ENCODE peak calls at places on chromosomes 4 and X, in ten cellular contexts. One of them, this sample, is unnamed.

GRCh38 chr4:185712350-185713024 is 99.5 kb downstream of the SORBS2 start:
- DNase-seq in NCI-H345: no peak
- DNase-seq in A673: no peak
- DNase-seq in nephron progenitor cell: no peak
- DNase-seq in activated naive CD8-positive, alpha-beta T cell treated with anti-CD3 and anti-CD28 coated beads for 36 hours: no peak
- DNase-seq in left lung: no peak
- DNase-seq in choroid plexus epithelial cell: no peak
- DNase-seq in stimulated activated naive CD8-positive, alpha-beta T cell treated with anti-CD3 and anti-CD28 coated beads, Interleukin-15, amount 100 ng/mL, for 72 hours: no peak
- DNase-seq in MCF 10A: no peak
- DNase-seq in NCI-H446 treated with DMSO at 0.1 percent for 48 hours: no peak
- DNase-seq in this sample: no peak

GRCh38 chr4:140156529-140157171 is 2.7 kb upstream of the MAML3 start:
- DNase-seq in activated naive CD8-positive, alpha-beta T cell treated with anti-CD3 and anti-CD28 coated beads for 36 hours: peak; percentile 43
- DNase-seq in A673: no peak
- DNase-seq in NCI-H446 treated with DMSO at 0.1 percent for 48 hours: no peak
- DNase-seq in MCF 10A: no peak
- DNase-seq in nephron progenitor cell: no peak
- DNase-seq in left lung: no peak
- DNase-seq in NCI-H345: no peak
- DNase-seq in choroid plexus epithelial cell: no peak
- DNase-seq in stimulated activated naive CD8-positive, alpha-beta T cell treated with anti-CD3 and anti-CD28 coated beads, Interleukin-15, amount 100 ng/mL, for 72 hours: peak; percentile 70
- DNase-seq in this sample: no peak

GRCh38 chr4:76704133-76704881 is 193.6 kb downstream of the SOWAHB start:
- DNase-seq in NCI-H446 treated with DMSO at 0.1 percent for 48 hours: peak; percentile 20
- DNase-seq in A673: peak; percentile 24
- DNase-seq in MCF 10A: peak; percentile 90
- DNase-seq in left lung: no peak
- DNase-seq in activated naive CD8-positive, alpha-beta T cell treated with anti-CD3 and anti-CD28 coated beads for 36 hours: no peak
- DNase-seq in choroid plexus epithelial cell: peak; percentile 58
- DNase-seq in stimulated activated naive CD8-positive, alpha-beta T cell treated with anti-CD3 and anti-CD28 coated beads, Interleukin-15, amount 100 ng/mL, for 72 hours: no peak
- DNase-seq in NCI-H345: peak; percentile 31
- DNase-seq in nephron progenitor cell: no peak
- DNase-seq in this sample: no peak

GRCh38 chr4:55765070-55765469 is 54.5 kb upstream of the EXOC1L start:
- DNase-seq in A673: no peak
- DNase-seq in NCI-H345: peak; percentile 9
- DNase-seq in left lung: no peak
- DNase-seq in activated naive CD8-positive, alpha-beta T cell treated with anti-CD3 and anti-CD28 coated beads for 36 hours: no peak
- DNase-seq in NCI-H446 treated with DMSO at 0.1 percent for 48 hours: no peak
- DNase-seq in choroid plexus epithelial cell: no peak
- DNase-seq in MCF 10A: no peak
- DNase-seq in stimulated activated naive CD8-positive, alpha-beta T cell treated with anti-CD3 and anti-CD28 coated beads, Interleukin-15, amount 100 ng/mL, for 72 hours: no peak
- DNase-seq in nephron progenitor cell: no peak
- DNase-seq in this sample: no peak

GRCh38 chrX:34275710-34276109 is 143.6 kb upstream of the FAM47A start:
- DNase-seq in NCI-H446 treated with DMSO at 0.1 percent for 48 hours: no peak
- DNase-seq in left lung: no peak
- DNase-seq in MCF 10A: peak; percentile 11
- DNase-seq in A673: peak; percentile 9
- DNase-seq in nephron progenitor cell: no peak
- DNase-seq in activated naive CD8-positive, alpha-beta T cell treated with anti-CD3 and anti-CD28 coated beads for 36 hours: no peak
- DNase-seq in NCI-H345: peak; percentile 34
- DNase-seq in choroid plexus epithelial cell: no peak
- DNase-seq in stimulated activated naive CD8-positive, alpha-beta T cell treated with anti-CD3 and anti-CD28 coated beads, Interleukin-15, amount 100 ng/mL, for 72 hours: no peak
- DNase-seq in this sample: no peak

GRCh38 chr4:22502895-22503814 is 12.7 kb downstream of the ADGRA3 start:
- DNase-seq in activated naive CD8-positive, alpha-beta T cell treated with anti-CD3 and anti-CD28 coated beads for 36 hours: no peak
- DNase-seq in A673: peak; percentile 41
- DNase-seq in NCI-H345: no peak
- DNase-seq in choroid plexus epithelial cell: peak; percentile 46
- DNase-seq in NCI-H446 treated with DMSO at 0.1 percent for 48 hours: no peak
- DNase-seq in nephron progenitor cell: no peak
- DNase-seq in stimulated activated naive CD8-positive, alpha-beta T cell treated with anti-CD3 and anti-CD28 coated beads, Interleukin-15, amount 100 ng/mL, for 72 hours: no peak
- DNase-seq in MCF 10A: no peak
- DNase-seq in left lung: no peak
- DNase-seq in this sample: no peak

GRCh38 chr4:139575072-139575471 is 19.1 kb upstream of the SETD7 start:
- DNase-seq in activated naive CD8-positive, alpha-beta T cell treated with anti-CD3 and anti-CD28 coated beads for 36 hours: no peak
- DNase-seq in NCI-H446 treated with DMSO at 0.1 percent for 48 hours: no peak
- DNase-seq in choroid plexus epithelial cell: no peak
- DNase-seq in nephron progenitor cell: no peak
- DNase-seq in A673: no peak
- DNase-seq in stimulated activated naive CD8-positive, alpha-beta T cell treated with anti-CD3 and anti-CD28 coated beads, Interleukin-15, amount 100 ng/mL, for 72 hours: no peak
- DNase-seq in left lung: no peak
- DNase-seq in NCI-H345: no peak
- DNase-seq in MCF 10A: no peak
- DNase-seq in this sample: no peak

GRCh38 chrX:19613645-19614323 is 98.5 kb upstream of the MAP3K15 start:
- DNase-seq in NCI-H446 treated with DMSO at 0.1 percent for 48 hours: no peak
- DNase-seq in MCF 10A: peak; percentile 62
- DNase-seq in NCI-H345: peak; percentile 12
- DNase-seq in stimulated activated naive CD8-positive, alpha-beta T cell treated with anti-CD3 and anti-CD28 coated beads, Interleukin-15, amount 100 ng/mL, for 72 hours: no peak
- DNase-seq in A673: no peak
- DNase-seq in nephron progenitor cell: no peak
- DNase-seq in choroid plexus epithelial cell: no peak
- DNase-seq in activated naive CD8-positive, alpha-beta T cell treated with anti-CD3 and anti-CD28 coated beads for 36 hours: no peak
- DNase-seq in left lung: peak; percentile 67
- DNase-seq in this sample: no peak

GRCh38 chr4:155419266-155419665 is 42.5 kb upstream of the MAP9 start:
- DNase-seq in left lung: no peak
- DNase-seq in MCF 10A: peak; percentile 36
- DNase-seq in stimulated activated naive CD8-positive, alpha-beta T cell treated with anti-CD3 and anti-CD28 coated beads, Interleukin-15, amount 100 ng/mL, for 72 hours: no peak
- DNase-seq in NCI-H345: no peak
- DNase-seq in A673: no peak
- DNase-seq in nephron progenitor cell: no peak
- DNase-seq in activated naive CD8-positive, alpha-beta T cell treated with anti-CD3 and anti-CD28 coated beads for 36 hours: no peak
- DNase-seq in choroid plexus epithelial cell: peak; percentile 24
- DNase-seq in NCI-H446 treated with DMSO at 0.1 percent for 48 hours: no peak
- DNase-seq in this sample: no peak

GRCh38 chr4:105923507-105924238 is 28.4 kb downstream of the NPNT start:
- DNase-seq in A673: no peak
- DNase-seq in NCI-H345: no peak
- DNase-seq in nephron progenitor cell: no peak
- DNase-seq in left lung: peak; percentile 39
- DNase-seq in stimulated activated naive CD8-positive, alpha-beta T cell treated with anti-CD3 and anti-CD28 coated beads, Interleukin-15, amount 100 ng/mL, for 72 hours: no peak
- DNase-seq in choroid plexus epithelial cell: no peak
- DNase-seq in MCF 10A: peak; percentile 43
- DNase-seq in NCI-H446 treated with DMSO at 0.1 percent for 48 hours: no peak
- DNase-seq in activated naive CD8-positive, alpha-beta T cell treated with anti-CD3 and anti-CD28 coated beads for 36 hours: no peak
- DNase-seq in this sample: no peak

GRCh38 chr4:119046263-119046662 is 89.4 kb upstream of the MYOZ2 start:
- DNase-seq in choroid plexus epithelial cell: peak; percentile 26
- DNase-seq in activated naive CD8-positive, alpha-beta T cell treated with anti-CD3 and anti-CD28 coated beads for 36 hours: no peak
- DNase-seq in NCI-H446 treated with DMSO at 0.1 percent for 48 hours: no peak
- DNase-seq in left lung: peak; percentile 58
- DNase-seq in NCI-H345: no peak
- DNase-seq in MCF 10A: no peak
- DNase-seq in nephron progenitor cell: no peak
- DNase-seq in A673: no peak
- DNase-seq in stimulated activated naive CD8-positive, alpha-beta T cell treated with anti-CD3 and anti-CD28 coated beads, Interleukin-15, amount 100 ng/mL, for 72 hours: no peak
- DNase-seq in this sample: no peak

GRCh38 chrX:22351966-22352365 is 79.3 kb downstream of the CBLL2 start:
- DNase-seq in left lung: no peak
- DNase-seq in NCI-H345: no peak
- DNase-seq in choroid plexus epithelial cell: no peak
- DNase-seq in nephron progenitor cell: no peak
- DNase-seq in MCF 10A: peak; percentile 18
- DNase-seq in stimulated activated naive CD8-positive, alpha-beta T cell treated with anti-CD3 and anti-CD28 coated beads, Interleukin-15, amount 100 ng/mL, for 72 hours: no peak
- DNase-seq in A673: no peak
- DNase-seq in NCI-H446 treated with DMSO at 0.1 percent for 48 hours: no peak
- DNase-seq in activated naive CD8-positive, alpha-beta T cell treated with anti-CD3 and anti-CD28 coated beads for 36 hours: no peak
- DNase-seq in this sample: no peak

GRCh38 chrX:66634272-66634671 is 4.6 kb downstream of the EDA2R start:
- DNase-seq in choroid plexus epithelial cell: peak; percentile 39
- DNase-seq in A673: no peak
- DNase-seq in nephron progenitor cell: no peak
- DNase-seq in NCI-H446 treated with DMSO at 0.1 percent for 48 hours: no peak
- DNase-seq in stimulated activated naive CD8-positive, alpha-beta T cell treated with anti-CD3 and anti-CD28 coated beads, Interleukin-15, amount 100 ng/mL, for 72 hours: no peak
- DNase-seq in left lung: no peak
- DNase-seq in NCI-H345: no peak
- DNase-seq in MCF 10A: no peak
- DNase-seq in activated naive CD8-positive, alpha-beta T cell treated with anti-CD3 and anti-CD28 coated beads for 36 hours: no peak
- DNase-seq in this sample: no peak

GRCh38 chr4:164462471-164462870 is 291.5 kb upstream of the SMIM31 start:
- DNase-seq in MCF 10A: no peak
- DNase-seq in NCI-H446 treated with DMSO at 0.1 percent for 48 hours: no peak
- DNase-seq in A673: no peak
- DNase-seq in stimulated activated naive CD8-positive, alpha-beta T cell treated with anti-CD3 and anti-CD28 coated beads, Interleukin-15, amount 100 ng/mL, for 72 hours: no peak
- DNase-seq in left lung: no peak
- DNase-seq in choroid plexus epithelial cell: no peak
- DNase-seq in activated naive CD8-positive, alpha-beta T cell treated with anti-CD3 and anti-CD28 coated beads for 36 hours: no peak
- DNase-seq in NCI-H345: no peak
- DNase-seq in nephron progenitor cell: no peak
- DNase-seq in this sample: no peak

GRCh38 chrX:129600981-129601424 is 53.8 kb downstream of the APLN start:
- DNase-seq in A673: peak; percentile 38
- DNase-seq in activated naive CD8-positive, alpha-beta T cell treated with anti-CD3 and anti-CD28 coated beads for 36 hours: no peak
- DNase-seq in choroid plexus epithelial cell: peak; percentile 41
- DNase-seq in stimulated activated naive CD8-positive, alpha-beta T cell treated with anti-CD3 and anti-CD28 coated beads, Interleukin-15, amount 100 ng/mL, for 72 hours: no peak
- DNase-seq in NCI-H446 treated with DMSO at 0.1 percent for 48 hours: no peak
- DNase-seq in nephron progenitor cell: peak; percentile 21
- DNase-seq in left lung: no peak
- DNase-seq in MCF 10A: peak; percentile 34
- DNase-seq in NCI-H345: peak; percentile 4
- DNase-seq in this sample: no peak

GRCh38 chrX:77434949-77435348 is 12.2 kb upstream of the FGF16 start:
- DNase-seq in stimulated activated naive CD8-positive, alpha-beta T cell treated with anti-CD3 and anti-CD28 coated beads, Interleukin-15, amount 100 ng/mL, for 72 hours: no peak
- DNase-seq in nephron progenitor cell: no peak
- DNase-seq in MCF 10A: no peak
- DNase-seq in left lung: no peak
- DNase-seq in choroid plexus epithelial cell: no peak
- DNase-seq in A673: no peak
- DNase-seq in NCI-H446 treated with DMSO at 0.1 percent for 48 hours: no peak
- DNase-seq in NCI-H345: no peak
- DNase-seq in activated naive CD8-positive, alpha-beta T cell treated with anti-CD3 and anti-CD28 coated beads for 36 hours: no peak
- DNase-seq in this sample: no peak

GRCh38 chr4:40910706-40911105 is 161.0 kb downstream of the NSUN7 start:
- DNase-seq in NCI-H345: no peak
- DNase-seq in left lung: no peak
- DNase-seq in activated naive CD8-positive, alpha-beta T cell treated with anti-CD3 and anti-CD28 coated beads for 36 hours: no peak
- DNase-seq in stimulated activated naive CD8-positive, alpha-beta T cell treated with anti-CD3 and anti-CD28 coated beads, Interleukin-15, amount 100 ng/mL, for 72 hours: no peak
- DNase-seq in MCF 10A: peak; percentile 59
- DNase-seq in nephron progenitor cell: no peak
- DNase-seq in A673: no peak
- DNase-seq in NCI-H446 treated with DMSO at 0.1 percent for 48 hours: no peak
- DNase-seq in choroid plexus epithelial cell: peak; percentile 69
- DNase-seq in this sample: no peak

GRCh38 chr4:71595576-71596108 is 188.2 kb downstream of the GC start:
- DNase-seq in NCI-H446 treated with DMSO at 0.1 percent for 48 hours: peak; percentile 63
- DNase-seq in left lung: no peak
- DNase-seq in choroid plexus epithelial cell: no peak
- DNase-seq in activated naive CD8-positive, alpha-beta T cell treated with anti-CD3 and anti-CD28 coated beads for 36 hours: no peak
- DNase-seq in A673: no peak
- DNase-seq in nephron progenitor cell: no peak
- DNase-seq in stimulated activated naive CD8-positive, alpha-beta T cell treated with anti-CD3 and anti-CD28 coated beads, Interleukin-15, amount 100 ng/mL, for 72 hours: no peak
- DNase-seq in MCF 10A: peak; percentile 27
- DNase-seq in NCI-H345: peak; percentile 95
- DNase-seq in this sample: no peak

This sample was measured in H54.